ENCODE peak calls at places on chromosome 13, in eight cellular contexts. One of them, this sample, is unnamed.

GRCh38 chr13:31022491-31022890 is 90.0 kb downstream of the TEX26 start:
- DNase-seq in AG09319: no peak
- DNase-seq in SHP77: no peak
- DNase-seq in GM12878: no peak
- DNase-seq in stimulated activated CD8-positive, alpha-beta memory T cell treated with anti-CD3 and anti-CD28 coated beads, Interleukin-7, amount 100 ng/mL, for 1 hour: no peak
- DNase-seq in M059J: no peak
- DNase-seq in ascending aorta: no peak
- DNase-seq in lower leg skin: no peak
- DNase-seq in this sample: no peak

GRCh38 chr13:26186995-26187394 is 35.1 kb downstream of the RNF6 start:
- DNase-seq in AG09319: no peak
- DNase-seq in SHP77: no peak
- DNase-seq in GM12878: no peak
- DNase-seq in stimulated activated CD8-positive, alpha-beta memory T cell treated with anti-CD3 and anti-CD28 coated beads, Interleukin-7, amount 100 ng/mL, for 1 hour: no peak
- DNase-seq in M059J: no peak
- DNase-seq in ascending aorta: no peak
- DNase-seq in lower leg skin: no peak
- DNase-seq in this sample: no peak

GRCh38 chr13:30364133-30364532 is 56.8 kb upstream of the KATNAL1 start:
- DNase-seq in AG09319: no peak
- DNase-seq in SHP77: no peak
- DNase-seq in GM12878: no peak
- DNase-seq in stimulated activated CD8-positive, alpha-beta memory T cell treated with anti-CD3 and anti-CD28 coated beads, Interleukin-7, amount 100 ng/mL, for 1 hour: no peak
- DNase-seq in M059J: peak
- DNase-seq in ascending aorta: no peak
- DNase-seq in lower leg skin: no peak
- DNase-seq in this sample: no peak

GRCh38 chr13:107373551-107373950 is 805.6 kb upstream of the ARGLU1 start:
- DNase-seq in AG09319: peak
- DNase-seq in SHP77: peak
- DNase-seq in GM12878: no peak
- DNase-seq in stimulated activated CD8-positive, alpha-beta memory T cell treated with anti-CD3 and anti-CD28 coated beads, Interleukin-7, amount 100 ng/mL, for 1 hour: no peak
- DNase-seq in M059J: peak
- DNase-seq in ascending aorta: no peak
- DNase-seq in lower leg skin: no peak
- DNase-seq in this sample: peak

GRCh38 chr13:62924395-62924794 is 1508.7 kb upstream of the PCDH20 start:
- DNase-seq in AG09319: no peak
- DNase-seq in SHP77: no peak
- DNase-seq in GM12878: no peak
- DNase-seq in stimulated activated CD8-positive, alpha-beta memory T cell treated with anti-CD3 and anti-CD28 coated beads, Interleukin-7, amount 100 ng/mL, for 1 hour: no peak
- DNase-seq in M059J: no peak
- DNase-seq in ascending aorta: no peak
- DNase-seq in lower leg skin: no peak
- DNase-seq in this sample: no peak

GRCh38 chr13:82501804-82502203 is 1380.5 kb downstream of the SLITRK1 start:
- DNase-seq in AG09319: no peak
- DNase-seq in SHP77: no peak
- DNase-seq in GM12878: no peak
- DNase-seq in stimulated activated CD8-positive, alpha-beta memory T cell treated with anti-CD3 and anti-CD28 coated beads, Interleukin-7, amount 100 ng/mL, for 1 hour: no peak
- DNase-seq in M059J: no peak
- DNase-seq in ascending aorta: no peak
- DNase-seq in lower leg skin: no peak
- DNase-seq in this sample: no peak

GRCh38 chr13:112065867-112066623 is 904 bp upstream of the SOX1 start:
- DNase-seq in AG09319: no peak
- DNase-seq in SHP77: no peak
- DNase-seq in GM12878: no peak
- DNase-seq in stimulated activated CD8-positive, alpha-beta memory T cell treated with anti-CD3 and anti-CD28 coated beads, Interleukin-7, amount 100 ng/mL, for 1 hour: no peak
- DNase-seq in M059J: no peak
- DNase-seq in ascending aorta: no peak
- DNase-seq in lower leg skin: no peak
- DNase-seq in this sample: no peak

GRCh38 chr13:111904701-111905608 is 162.0 kb upstream of the SOX1 start:
- DNase-seq in AG09319: no peak
- DNase-seq in SHP77: no peak
- DNase-seq in GM12878: no peak
- DNase-seq in stimulated activated CD8-positive, alpha-beta memory T cell treated with anti-CD3 and anti-CD28 coated beads, Interleukin-7, amount 100 ng/mL, for 1 hour: no peak
- DNase-seq in M059J: no peak
- DNase-seq in ascending aorta: peak
- DNase-seq in lower leg skin: no peak
- DNase-seq in this sample: peak

GRCh38 chr13:20190481-20191310 is 2.0 kb downstream of the GJB2 start:
- DNase-seq in AG09319: no peak
- DNase-seq in SHP77: no peak
- DNase-seq in GM12878: no peak
- DNase-seq in stimulated activated CD8-positive, alpha-beta memory T cell treated with anti-CD3 and anti-CD28 coated beads, Interleukin-7, amount 100 ng/mL, for 1 hour: no peak
- DNase-seq in M059J: peak
- DNase-seq in ascending aorta: no peak
- DNase-seq in lower leg skin: no peak
- DNase-seq in this sample: no peak

GRCh38 chr13:74134226-74134776 is at the start of gene KLF12:
- DNase-seq in AG09319: peak
- DNase-seq in SHP77: peak
- DNase-seq in GM12878: peak
- DNase-seq in stimulated activated CD8-positive, alpha-beta memory T cell treated with anti-CD3 and anti-CD28 coated beads, Interleukin-7, amount 100 ng/mL, for 1 hour: peak
- DNase-seq in M059J: peak
- DNase-seq in ascending aorta: peak
- DNase-seq in lower leg skin: peak
- DNase-seq in this sample: peak

GRCh38 chr13:110566201-110566600 is 4.7 kb upstream of the RAB20 start:
- DNase-seq in AG09319: no peak
- DNase-seq in SHP77: no peak
- DNase-seq in GM12878: no peak
- DNase-seq in stimulated activated CD8-positive, alpha-beta memory T cell treated with anti-CD3 and anti-CD28 coated beads, Interleukin-7, amount 100 ng/mL, for 1 hour: no peak
- DNase-seq in M059J: no peak
- DNase-seq in ascending aorta: no peak
- DNase-seq in lower leg skin: no peak
- DNase-seq in this sample: no peak

GRCh38 chr13:33401238-33401637 is 115.7 kb upstream of the STARD13 start:
- DNase-seq in AG09319: no peak
- DNase-seq in SHP77: peak
- DNase-seq in GM12878: no peak
- DNase-seq in stimulated activated CD8-positive, alpha-beta memory T cell treated with anti-CD3 and anti-CD28 coated beads, Interleukin-7, amount 100 ng/mL, for 1 hour: no peak
- DNase-seq in M059J: peak
- DNase-seq in ascending aorta: no peak
- DNase-seq in lower leg skin: no peak
- DNase-seq in this sample: peak

GRCh38 chr13:99911965-99912566 is 59.5 kb downstream of the ZIC5 start:
- DNase-seq in AG09319: no peak
- DNase-seq in SHP77: no peak
- DNase-seq in GM12878: no peak
- DNase-seq in stimulated activated CD8-positive, alpha-beta memory T cell treated with anti-CD3 and anti-CD28 coated beads, Interleukin-7, amount 100 ng/mL, for 1 hour: no peak
- DNase-seq in M059J: no peak
- DNase-seq in ascending aorta: no peak
- DNase-seq in lower leg skin: no peak
- DNase-seq in this sample: no peak

GRCh38 chr13:42107006-42107405 is 58.6 kb downstream of the DGKH start:
- DNase-seq in AG09319: no peak
- DNase-seq in SHP77: no peak
- DNase-seq in GM12878: no peak
- DNase-seq in stimulated activated CD8-positive, alpha-beta memory T cell treated with anti-CD3 and anti-CD28 coated beads, Interleukin-7, amount 100 ng/mL, for 1 hour: no peak
- DNase-seq in M059J: peak
- DNase-seq in ascending aorta: no peak
- DNase-seq in lower leg skin: no peak
- DNase-seq in this sample: no peak

GRCh38 chr13:27283906-27284523 is 13.4 kb downstream of the RASL11A start:
- DNase-seq in AG09319: no peak
- DNase-seq in SHP77: peak
- DNase-seq in GM12878: no peak
- DNase-seq in stimulated activated CD8-positive, alpha-beta memory T cell treated with anti-CD3 and anti-CD28 coated beads, Interleukin-7, amount 100 ng/mL, for 1 hour: no peak
- DNase-seq in M059J: peak
- DNase-seq in ascending aorta: no peak
- DNase-seq in lower leg skin: no peak
- DNase-seq in this sample: peak

GRCh38 chr13:34721631-34722144 is 220.4 kb upstream of the NBEA start:
- DNase-seq in AG09319: no peak
- DNase-seq in SHP77: peak
- DNase-seq in GM12878: no peak
- DNase-seq in stimulated activated CD8-positive, alpha-beta memory T cell treated with anti-CD3 and anti-CD28 coated beads, Interleukin-7, amount 100 ng/mL, for 1 hour: no peak
- DNase-seq in M059J: no peak
- DNase-seq in ascending aorta: no peak
- DNase-seq in lower leg skin: no peak
- DNase-seq in this sample: no peak

GRCh38 chr13:105050696-105051095 is 1484.8 kb downstream of the EFNB2 start:
- DNase-seq in AG09319: no peak
- DNase-seq in SHP77: no peak
- DNase-seq in GM12878: no peak
- DNase-seq in stimulated activated CD8-positive, alpha-beta memory T cell treated with anti-CD3 and anti-CD28 coated beads, Interleukin-7, amount 100 ng/mL, for 1 hour: no peak
- DNase-seq in M059J: peak
- DNase-seq in ascending aorta: no peak
- DNase-seq in lower leg skin: no peak
- DNase-seq in this sample: no peak

GRCh38 chr13:109785141-109785891 is 1.1 kb downstream of the IRS2 start:
- DNase-seq in AG09319: no peak
- DNase-seq in SHP77: peak
- DNase-seq in GM12878: no peak
- DNase-seq in stimulated activated CD8-positive, alpha-beta memory T cell treated with anti-CD3 and anti-CD28 coated beads, Interleukin-7, amount 100 ng/mL, for 1 hour: no peak
- DNase-seq in M059J: peak
- DNase-seq in ascending aorta: peak
- DNase-seq in lower leg skin: peak
- DNase-seq in this sample: no peak

GRCh38 chr13:101149735-101150380 is 266.4 kb downstream of the NALCN start:
- DNase-seq in AG09319: peak
- DNase-seq in SHP77: peak
- DNase-seq in GM12878: no peak
- DNase-seq in stimulated activated CD8-positive, alpha-beta memory T cell treated with anti-CD3 and anti-CD28 coated beads, Interleukin-7, amount 100 ng/mL, for 1 hour: no peak
- DNase-seq in M059J: peak
- DNase-seq in ascending aorta: no peak
- DNase-seq in lower leg skin: no peak
- DNase-seq in this sample: no peak

GRCh38 chr13:109274188-109274821 is 512.1 kb downstream of the IRS2 start:
- DNase-seq in AG09319: no peak
- DNase-seq in SHP77: no peak
- DNase-seq in GM12878: no peak
- DNase-seq in stimulated activated CD8-positive, alpha-beta memory T cell treated with anti-CD3 and anti-CD28 coated beads, Interleukin-7, amount 100 ng/mL, for 1 hour: no peak
- DNase-seq in M059J: peak
- DNase-seq in ascending aorta: no peak
- DNase-seq in lower leg skin: no peak
- DNase-seq in this sample: no peak

GRCh38 chr13:44298314-44298713 is 75.3 kb upstream of the SERP2 start:
- DNase-seq in AG09319: no peak
- DNase-seq in SHP77: no peak
- DNase-seq in GM12878: no peak
- DNase-seq in stimulated activated CD8-positive, alpha-beta memory T cell treated with anti-CD3 and anti-CD28 coated beads, Interleukin-7, amount 100 ng/mL, for 1 hour: no peak
- DNase-seq in M059J: peak
- DNase-seq in ascending aorta: no peak
- DNase-seq in lower leg skin: no peak
- DNase-seq in this sample: no peak

GRCh38 chr13:91739751-91740150 is 341.3 kb downstream of the GPC5 start:
- DNase-seq in AG09319: no peak
- DNase-seq in SHP77: peak
- DNase-seq in GM12878: no peak
- DNase-seq in stimulated activated CD8-positive, alpha-beta memory T cell treated with anti-CD3 and anti-CD28 coated beads, Interleukin-7, amount 100 ng/mL, for 1 hour: no peak
- DNase-seq in M059J: no peak
- DNase-seq in ascending aorta: no peak
- DNase-seq in lower leg skin: no peak
- DNase-seq in this sample: no peak

GRCh38 chr13:73943137-73943964 is 190.9 kb downstream of the KLF12 start:
- DNase-seq in AG09319: no peak
- DNase-seq in SHP77: no peak
- DNase-seq in GM12878: no peak
- DNase-seq in stimulated activated CD8-positive, alpha-beta memory T cell treated with anti-CD3 and anti-CD28 coated beads, Interleukin-7, amount 100 ng/mL, for 1 hour: no peak
- DNase-seq in M059J: no peak
- DNase-seq in ascending aorta: no peak
- DNase-seq in lower leg skin: no peak
- DNase-seq in this sample: no peak

GRCh38 chr13:73385848-73386247 is 327.0 kb downstream of the KLF5 start:
- DNase-seq in AG09319: no peak
- DNase-seq in SHP77: no peak
- DNase-seq in GM12878: no peak
- DNase-seq in stimulated activated CD8-positive, alpha-beta memory T cell treated with anti-CD3 and anti-CD28 coated beads, Interleukin-7, amount 100 ng/mL, for 1 hour: no peak
- DNase-seq in M059J: no peak
- DNase-seq in ascending aorta: no peak
- DNase-seq in lower leg skin: no peak
- DNase-seq in this sample: no peak

GRCh38 chr13:102948006-102948405 is 102.2 kb downstream of the ERCC5 start:
- DNase-seq in AG09319: no peak
- DNase-seq in SHP77: peak
- DNase-seq in GM12878: no peak
- DNase-seq in stimulated activated CD8-positive, alpha-beta memory T cell treated with anti-CD3 and anti-CD28 coated beads, Interleukin-7, amount 100 ng/mL, for 1 hour: no peak
- DNase-seq in M059J: peak
- DNase-seq in ascending aorta: no peak
- DNase-seq in lower leg skin: no peak
- DNase-seq in this sample: peak

GRCh38 chr13:27926644-27927434 is 7.0 kb downstream of the PDX1 start:
- DNase-seq in AG09319: no peak
- DNase-seq in SHP77: no peak
- DNase-seq in GM12878: no peak
- DNase-seq in stimulated activated CD8-positive, alpha-beta memory T cell treated with anti-CD3 and anti-CD28 coated beads, Interleukin-7, amount 100 ng/mL, for 1 hour: no peak
- DNase-seq in M059J: no peak
- DNase-seq in ascending aorta: no peak
- DNase-seq in lower leg skin: no peak
- DNase-seq in this sample: no peak

GRCh38 chr13:111115841-111116500 is 861 bp downstream of the ARHGEF7 start:
- DNase-seq in AG09319: peak
- DNase-seq in SHP77: no peak
- DNase-seq in GM12878: no peak
- DNase-seq in stimulated activated CD8-positive, alpha-beta memory T cell treated with anti-CD3 and anti-CD28 coated beads, Interleukin-7, amount 100 ng/mL, for 1 hour: no peak
- DNase-seq in M059J: peak
- DNase-seq in ascending aorta: peak
- DNase-seq in lower leg skin: peak
- DNase-seq in this sample: no peak

GRCh38 chr13:43879323-43880181 is at the start of the genes CCDC122 and LACC1:
- DNase-seq in AG09319: peak
- DNase-seq in SHP77: no peak
- DNase-seq in GM12878: no peak
- DNase-seq in stimulated activated CD8-positive, alpha-beta memory T cell treated with anti-CD3 and anti-CD28 coated beads, Interleukin-7, amount 100 ng/mL, for 1 hour: peak
- DNase-seq in M059J: peak
- DNase-seq in ascending aorta: peak
- DNase-seq in lower leg skin: peak
- DNase-seq in this sample: peak

GRCh38 chr13:62875118-62875640 is 1459.5 kb upstream of the PCDH20 start:
- DNase-seq in AG09319: no peak
- DNase-seq in SHP77: no peak
- DNase-seq in GM12878: no peak
- DNase-seq in stimulated activated CD8-positive, alpha-beta memory T cell treated with anti-CD3 and anti-CD28 coated beads, Interleukin-7, amount 100 ng/mL, for 1 hour: no peak
- DNase-seq in M059J: peak
- DNase-seq in ascending aorta: no peak
- DNase-seq in lower leg skin: no peak
- DNase-seq in this sample: no peak